ENCODE peak calls at places on chromosomes 4 and X, in four cellular contexts. K, T, L and W are unnamed samples.

GRCh38 chrX:69556094-69557011 is 52.2 kb downstream of the NALF2 start:
- DNase-seq in K (no peak), T (no peak), L (no peak), W (peak; percentile 88)

GRCh38 chr4:148814030-148814429 is 371.8 kb upstream of the NR3C2 start:
- DNase-seq in K (no peak), T (no peak), L (no peak), W (no peak)

GRCh38 chrX:130179579-130180215 is 7.9 kb downstream of the RAB33A start:
- DNase-seq in K (no peak), T (peak; percentile 27), L (no peak), W (peak; percentile 48)

GRCh38 chrX:45758319-45758718 is 557.6 kb upstream of the DIPK2B start:
- DNase-seq in K (no peak), T (peak; percentile 96), L (no peak), W (no peak)

GRCh38 chrX:151984328-151984727 is 9.9 kb upstream of the GABRE start:
- DNase-seq in K (no peak), T (peak; percentile 94), L (peak; percentile 24), W (peak; percentile 87)

GRCh38 chr4:173176010-173176409 is 7.4 kb downstream of the GALNT7 start:
- DNase-seq in K (no peak), T (no peak), L (no peak), W (no peak)

GRCh38 chr4:76535603-76536380 is 100.8 kb downstream of the SHROOM3 start:
- DNase-seq in K (no peak), T (peak; percentile 86), L (no peak), W (no peak)

GRCh38 chrX:137926090-137926489 is 360.2 kb downstream of the ZIC3 start:
- DNase-seq in K (no peak), T (no peak), L (no peak), W (no peak)

GRCh38 chr4:180456928-180457327 is 1786.3 kb upstream of the TENM3 start:
- DNase-seq in K (no peak), T (no peak), L (no peak), W (no peak)

GRCh38 chrX:136115124-136115908 is 32.0 kb upstream of the FHL1 start:
- DNase-seq in K (no peak), T (peak; percentile 29), L (no peak), W (peak; percentile 21)

GRCh38 chrX:70476934-70477733 is 32.5 kb downstream of the DLG3 start:
- DNase-seq in K (no peak), T (peak; percentile 75), L (peak; percentile 52), W (no peak)

GRCh38 chrX:37685452-37686347 is at the start of gene XK:
- DNase-seq in K (no peak), T (peak; percentile 20), L (peak; percentile 20), W (peak; percentile 25)

GRCh38 chrX:56785442-56785841 is 56.4 kb downstream of the NBDY start:
- DNase-seq in K (no peak), T (no peak), L (no peak), W (no peak)

GRCh38 chr4:102259081-102259480 is 86.2 kb downstream of the SLC39A8 start:
- DNase-seq in K (no peak), T (no peak), L (no peak), W (no peak)

GRCh38 chrX:106933538-106933961 is 13.3 kb downstream of the CLDN2 start:
- DNase-seq in K (no peak), T (peak; percentile 57), L (peak; percentile 19), W (peak; percentile 71)

GRCh38 chr4:42474406-42474805 is 77.1 kb downstream of the SHISA3 start:
- DNase-seq in K (no peak), T (no peak), L (no peak), W (no peak)

GRCh38 chr4:156948738-156949137 is 22.9 kb downstream of the PDGFC start:
- DNase-seq in K (no peak), T (no peak), L (no peak), W (no peak)

GRCh38 chr4:172772781-172773180 is 395.8 kb upstream of the GALNT7 start:
- DNase-seq in K (no peak), T (no peak), L (no peak), W (no peak)

GRCh38 chr4:3270141-3270611 is 21.2 kb downstream of the MSANTD1 start:
- DNase-seq in K (no peak), T (peak; percentile 31), L (peak; percentile 14), W (no peak)

GRCh38 chrX:71623714-71624113 is 5.4 kb upstream of the CXCR3 start:
- DNase-seq in K (no peak), T (no peak), L (no peak), W (no peak)

GRCh38 chrX:57817302-57817701 is 93.0 kb downstream of the ZXDA start:
- DNase-seq in K (no peak), T (no peak), L (no peak), W (no peak)

GRCh38 chrX:107537815-107538214 is 88.4 kb downstream of the FRMPD3 start:
- DNase-seq in K (no peak), T (peak; percentile 30), L (no peak), W (peak; percentile 67)

GRCh38 chrX:54358424-54359211 is 772 bp upstream of the WNK3 start:
- DNase-seq in K (no peak), T (peak; percentile 73), L (peak; percentile 19), W (peak; percentile 82)

GRCh38 chr4:109125084-109125483 is 177.4 kb downstream of the COL25A1 start:
- DNase-seq in K (no peak), T (no peak), L (no peak), W (no peak)

GRCh38 chr4:165345663-165346417 is 18.4 kb downstream of the MSMO1 start:
- DNase-seq in K (no peak), T (no peak), L (no peak), W (peak; percentile 33)

GRCh38 chr4:6875431-6875831 is 34.2 kb upstream of the TBC1D14 start:
- DNase-seq in K (no peak), T (no peak), L (peak; percentile 58), W (no peak)

GRCh38 chrX:114976321-114976720 is 41.1 kb downstream of the IL13RA2 start:
- DNase-seq in K (no peak), T (peak; percentile 14), L (no peak), W (peak; percentile 43)

GRCh38 chrX:107324493-107325310 is 118.3 kb downstream of the DNAAF6 start:
- DNase-seq in K (no peak), T (peak; percentile 33), L (peak; percentile 21), W (peak; percentile 50)

GRCh38 chr4:104942990-104943758 is 203.5 kb upstream of the TET2 start:
- DNase-seq in K (no peak), T (peak; percentile 59), L (no peak), W (peak; percentile 25)

GRCh38 chr4:55753856-55754255 is 65.7 kb upstream of the EXOC1L start:
- DNase-seq in K (no peak), T (no peak), L (no peak), W (no peak)

GRCh38 chr4:110631582-110632505 is 9.0 kb upstream of the PITX2 start:
- DNase-seq in K (no peak), T (peak; percentile 70), L (peak; percentile 43), W (peak; percentile 90)

GRCh38 chrX:114924846-114925245 is 92.6 kb downstream of the IL13RA2 start:
- DNase-seq in K (no peak), T (peak; percentile 76), L (no peak), W (peak; percentile 54)

GRCh38 chr4:26787461-26788340 is 72.9 kb upstream of the STIM2 start:
- DNase-seq in K (no peak), T (peak; percentile 85), L (no peak), W (peak; percentile 7)
- H3K27ac ChIP-seq in K (no peak overlapping the region), T (no peak overlapping the region), L (no peak overlapping the region), W (peak overlapping the region; percentile 22)

DNA sequence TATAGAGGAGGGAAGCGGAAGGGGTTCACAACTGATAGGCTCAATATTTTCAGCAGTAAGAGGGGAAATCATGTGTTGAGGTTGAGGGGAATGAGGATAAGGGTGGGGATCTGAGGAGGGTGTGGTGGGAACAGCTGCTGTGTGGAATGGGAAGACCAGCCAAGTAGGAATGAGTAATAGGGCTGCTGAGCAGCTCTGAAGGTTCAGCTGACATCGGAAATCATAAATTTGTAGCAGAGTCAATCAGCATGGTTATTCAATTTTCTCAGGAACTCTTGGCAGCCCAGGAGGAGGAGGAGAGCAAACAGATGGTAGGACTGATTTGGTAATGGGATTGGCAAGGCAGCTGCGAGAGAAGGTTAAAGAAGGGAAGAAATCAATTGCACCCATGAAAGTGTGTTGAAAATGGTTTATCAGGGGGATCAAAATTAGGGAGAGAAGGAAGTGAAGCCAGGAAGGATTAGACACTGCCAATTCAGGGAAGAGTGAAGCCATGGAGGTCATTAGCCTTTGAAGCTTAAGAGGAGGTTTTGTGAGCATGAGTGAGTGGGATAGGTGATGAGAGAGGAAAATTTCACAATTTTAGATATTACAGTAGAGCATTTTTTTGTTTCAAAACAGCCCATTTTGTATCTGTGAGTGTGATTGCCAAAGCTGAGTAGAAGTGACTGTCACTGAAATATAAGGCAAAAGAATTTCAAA is 82.6 kb downstream of the PCDH7 start:
- DNase-seq in K (no peak), T (peak; percentile 88), L (no peak), W (no peak)
- H3K4me3 ChIP-seq in K (no peak overlapping the region), T (no peak overlapping the region), L (no peak overlapping the region), W (no peak overlapping the region)

GRCh38 chr4:39335566-39335965 is 30.6 kb downstream of the RFC1 start:
- DNase-seq in K (no peak), T (no peak), L (no peak), W (no peak)
- H3K4me1 ChIP-seq in K (no peaks in the 10 kb centered on the region), T (no peaks in the 10 kb centered on the region), L (no peaks in the 10 kb centered on the region), W (no peaks in the 10 kb centered on the region)

GRCh38 chr4:67929447-67929846 is 33.8 kb downstream of the TMPRSS11A start:
- DNase-seq in K (no peak), T (peak; percentile 75), L (no peak), W (no peak)
- H3K27ac ChIP-seq in K (no peak overlapping the region), T (no peak overlapping the region), L (no peak overlapping the region), W (no peak overlapping the region)

GRCh38 chrX:47618923-47619485 is 653 bp downstream of the SYN1 start:
- DNase-seq in K (no peak), T (no peak), L (no peak), W (no peak)
- H3K4me3 ChIP-seq in K (no peak overlapping the region), T (no peak overlapping the region), L (peak overlapping the region; percentile 43), W (no peak overlapping the region)